ENCODE peak calls at places on chromosomes 4 and X, in five cellular contexts. M, Y, N, G and L are unnamed samples.
A peak's percentile ranks its signal among the peaks of the same experiment; 100 is the strongest.

GRCh38 chrX:96004386-96004785 is 680.3 kb upstream of the DIAPH2 start:
- DNase-seq in M (no peak), Y (peak; percentile 57), N (no peak), G (no peak), L (peak; percentile 76)

GRCh38 chrX:84453351-84454246 is 48.7 kb downstream of the HDX start:
- DNase-seq in M (no peak), Y (no peak), N (no peak), G (no peak), L (no peak)

GRCh38 chrX:21481761-21482160 is 107.5 kb downstream of the CNKSR2 start:
- DNase-seq in M (no peak), Y (no peak), N (no peak), G (no peak), L (peak; percentile 1)

GRCh38 chr4:5751073-5751917 is 40.3 kb downstream of the EVC start:
- DNase-seq in M (no peak), Y (peak; percentile 98), N (no peak), G (no peak), L (peak; percentile 59)

GRCh38 chrX:82163701-82164100 is 961.8 kb downstream of the SH3BGRL start:
- DNase-seq in M (no peak), Y (no peak), N (no peak), G (no peak), L (peak; percentile 9)

GRCh38 chr4:186570193-186570996 is 15.0 kb upstream of the MTNR1A start:
- DNase-seq in M (no peak), Y (peak; percentile 19), N (no peak), G (peak; percentile 67), L (peak; percentile 62)

GRCh38 chr4:158211288-158211687 is 1.0 kb downstream of the TMEM144 start:
- DNase-seq in M (no peak), Y (no peak), N (no peak), G (peak; percentile 35), L (peak; percentile 13)

GRCh38 chrX:71532078-71532752 is 689 bp upstream of the OGT start:
- DNase-seq in M (peak; percentile 15), Y (peak; percentile 82), N (no peak), G (peak; percentile 41), L (peak; percentile 65)

GRCh38 chr4:78569291-78569821 is 17.8 kb downstream of the ANXA3 start:
- DNase-seq in M (no peak), Y (peak; percentile 77), N (no peak), G (no peak), L (peak; percentile 88)

GRCh38 chr4:82890602-82890912 is 396 bp downstream of the SEC31A start:
- DNase-seq in M (no peak), Y (no peak), N (no peak), G (no peak), L (no peak)

GRCh38 chr4:61210186-61210939 is 10.2 kb downstream of the ADGRL3 start:
- DNase-seq in M (no peak), Y (no peak), N (no peak), G (no peak), L (peak; percentile 24)

GRCh38 chrX:44947995-44948394 is 75.0 kb downstream of the KDM6A start:
- DNase-seq in M (no peak), Y (no peak), N (no peak), G (no peak), L (no peak)

GRCh38 chr4:163611172-163611571 is 116.7 kb downstream of the TMA16 start:
- DNase-seq in M (no peak), Y (no peak), N (no peak), G (no peak), L (no peak)

GRCh38 chrX:121008920-121009319 is 23.4 kb upstream of the CT47A1 start:
- DNase-seq in M (no peak), Y (peak; percentile 23), N (no peak), G (no peak), L (no peak)

GRCh38 chr4:1249731-1250526 is 999 bp upstream of the CTBP1 start:
- DNase-seq in M (peak; percentile 68), Y (no peak), N (no peak), G (peak; percentile 50), L (peak; percentile 47)

GRCh38 chr4:1712216-1713002 is at the start of gene SLBP:
- DNase-seq in M (peak; percentile 95), Y (peak; percentile 86), N (peak; percentile 98), G (peak; percentile 99), L (peak; percentile 98)

GRCh38 chr4:108172780-108173598 is 4.3 kb upstream of the LEF1 start:
- DNase-seq in M (no peak), Y (peak; percentile 57), N (peak; percentile 27), G (peak; percentile 50), L (peak; percentile 25)

GRCh38 chrX:120463241-120463640 is 5.9 kb downstream of the LAMP2 start:
- DNase-seq in M (no peak), Y (peak; percentile 63), N (no peak), G (no peak), L (peak; percentile 73)

GRCh38 chr4:101556845-101557244 is 209.5 kb upstream of the PPP3CA start:
- DNase-seq in M (no peak), Y (no peak), N (no peak), G (no peak), L (no peak)

GRCh38 chr4:43224591-43224990 is 332.1 kb downstream of the GRXCR1 start:
- DNase-seq in M (no peak), Y (peak; percentile 9), N (no peak), G (no peak), L (no peak)

GRCh38 chr4:165684177-165684870 is 188.7 kb upstream of the TLL1 start:
- DNase-seq in M (no peak), Y (peak; percentile 92), N (no peak), G (no peak), L (peak; percentile 89)

GRCh38 chr4:130080872-130081451 is 985.0 kb downstream of the C4orf33 start:
- DNase-seq in M (no peak), Y (no peak), N (no peak), G (no peak), L (peak; percentile 53)

GRCh38 chr4:54085284-54085683 is 14.7 kb upstream of the GSX2 start:
- DNase-seq in M (no peak), Y (peak; percentile 97), N (peak; percentile 79), G (no peak), L (peak; percentile 96)

GRCh38 chr4:165520071-165520470 is 141.3 kb downstream of the CPE start:
- DNase-seq in M (no peak), Y (no peak), N (no peak), G (no peak), L (peak; percentile 76)

GRCh38 chrX:49884290-49884862 is 5.1 kb downstream of the USP27X start:
- DNase-seq in M (peak; percentile 39), Y (peak; percentile 52), N (peak; percentile 71), G (peak; percentile 70), L (peak; percentile 42)

GRCh38 chr4:80137631-80138030 is 59.7 kb upstream of the PRDM8 start:
- DNase-seq in M (no peak), Y (peak; percentile 10), N (no peak), G (no peak), L (no peak)

GRCh38 chrX:134525086-134525792 is 65.3 kb downstream of the HPRT1 start:
- DNase-seq in M (no peak), Y (no peak), N (no peak), G (no peak), L (no peak)

GRCh38 chrX:134528936-134529335 is 69.0 kb downstream of the HPRT1 start:
- DNase-seq in M (no peak), Y (no peak), N (no peak), G (no peak), L (no peak)

GRCh38 chrX:134529481-134529880 is 69.5 kb downstream of the HPRT1 start:
- DNase-seq in M (no peak), Y (no peak), N (no peak), G (no peak), L (no peak)

GRCh38 chrX:134524181-134524580 is 64.2 kb downstream of the HPRT1 start:
- DNase-seq in M (no peak), Y (no peak), N (no peak), G (no peak), L (no peak)

DNA sequence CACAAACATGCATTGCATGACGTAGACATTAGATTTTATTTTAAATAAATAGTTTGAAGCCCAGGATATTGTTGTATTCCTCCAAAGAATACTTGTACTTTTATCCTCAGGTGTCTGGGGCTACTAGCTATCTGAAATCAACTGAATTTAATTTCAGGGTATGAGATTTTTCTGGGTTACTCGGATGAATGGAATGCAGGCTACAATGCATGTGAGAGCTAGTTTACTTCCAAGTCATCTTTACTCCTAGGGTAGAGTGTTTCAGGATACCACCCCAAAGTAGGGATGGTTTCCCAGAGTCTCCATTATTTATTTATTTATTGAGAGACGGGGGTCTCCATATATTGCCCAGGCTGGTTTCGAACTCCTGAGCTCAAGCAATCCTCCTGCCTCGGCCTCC is 66.4 kb downstream of the HPRT1 start:
- DNase-seq in M (no peak), Y (no peak), N (no peak), G (no peak), L (peak; percentile 30)
- H3K4me3 ChIP-seq in M (no peak overlapping the region), Y (no peak overlapping the region), N (no peak overlapping the region), G (no peak overlapping the region), L (no peak overlapping the region)

GRCh38 chr4:55543858-55544257 is 2.9 kb downstream of the CLOCK start:
- DNase-seq in M (no peak), Y (peak; percentile 43), N (no peak), G (no peak), L (peak; percentile 50)
- TF ChIP-seq CTCF in M (no peak), Y (no peak), N (no peak), G (no peak), L (no peak)

GRCh38 chrX:471239-471638 is 84.5 kb upstream of the PPP2R3B start:
- DNase-seq in M (no peak), Y (no peak), N (no peak), G (no peak), L (no peak)
- H3K4me3 ChIP-seq in M (no peak overlapping the region), Y (no peak overlapping the region), N (no peak overlapping the region), G (no peak overlapping the region), L (no peak overlapping the region)

GRCh38 chrX:154762529-154763296 is at the start of gene DKC1:
- DNase-seq in M (peak; percentile 95), Y (peak; percentile 92), N (peak; percentile 98), G (peak; percentile 96), L (peak; percentile 96)
- TF ChIP-seq CTCF in M (no peak), Y (no peak), N (no peak), G (no peak), L (no peak)

GRCh38 chr4:86450189-86450588 is 90.3 kb upstream of the MAPK10 start:
- DNase-seq in M (no peak), Y (no peak), N (no peak), G (no peak), L (no peak)

GRCh38 chr4:86452323-86452995 is 92.6 kb upstream of the MAPK10 start:
- DNase-seq in M (peak; percentile 42), Y (peak; percentile 46), N (no peak), G (no peak), L (no peak)

GRCh38 chr4:86451560-86452322 is 91.9 kb upstream of the MAPK10 start:
- DNase-seq in M (no peak), Y (peak; percentile 4), N (no peak), G (no peak), L (peak; percentile 82)

GRCh38 chr4:86450861-86451260 is 91.0 kb upstream of the MAPK10 start:
- DNase-seq in M (no peak), Y (no peak), N (no peak), G (no peak), L (no peak)

GRCh38 chr4:86453044-86453501 is 93.2 kb upstream of the MAPK10 start:
- DNase-seq in M (peak; percentile 59), Y (peak; percentile 43), N (no peak), G (no peak), L (peak; percentile 19)
- H3K4me3 ChIP-seq in M (peak overlapping the region; percentile 45), Y (peak overlapping the region; percentile 39), N (peak overlapping the region; percentile 14), G (peak overlapping the region; percentile 26), L (no peak overlapping the region)